ENCODE peak calls at places on chromosomes 5 and 9, in nine cellular contexts. F, T, B, D, X, V, R, J and Q are unnamed samples.

GRCh38 chr5:178201927-178202235 is 2.5 kb upstream of the HNRNPAB start:
- DNase-seq in F (no peak), T (peak), B (no peak), D (no peak), X (no peak), V (peak), R (no peak), J (no peak), Q (no peak)

GRCh38 chr5:142959683-142960308 is 189.6 kb downstream of the ARHGAP26 start:
- DNase-seq in F (no peak), T (no peak), B (no peak), D (peak), X (no peak), V (no peak), R (no peak), J (peak), Q (no peak)

GRCh38 chr9:88748566-88749238 is 213.7 kb downstream of the NXNL2 start:
- DNase-seq in F (no peak), T (no peak), B (peak), D (peak), X (no peak), V (no peak), R (no peak), J (peak), Q (peak)

GRCh38 chr5:32278403-32278802 is 34.3 kb downstream of the MTMR12 start:
- DNase-seq in F (no peak), T (no peak), B (no peak), D (peak), X (no peak), V (no peak), R (no peak), J (peak), Q (peak)

GRCh38 chr9:134827559-134827958 is 53.1 kb upstream of the FCN2 start:
- DNase-seq in F (no peak), T (no peak), B (no peak), D (no peak), X (no peak), V (no peak), R (no peak), J (no peak), Q (no peak)

GRCh38 chr5:124822647-124823046 is 76.2 kb upstream of the ZNF608 start:
- DNase-seq in F (no peak), T (no peak), B (no peak), D (no peak), X (no peak), V (no peak), R (no peak), J (no peak), Q (no peak)

GRCh38 chr5:142316051-142316450 is 8.8 kb downstream of the SPRY4 start:
- DNase-seq in F (no peak), T (no peak), B (no peak), D (peak), X (no peak), V (no peak), R (no peak), J (peak), Q (no peak)

GRCh38 chr5:78056053-78056452 is 238.4 kb downstream of the AP3B1 start:
- DNase-seq in F (no peak), T (no peak), B (no peak), D (no peak), X (no peak), V (no peak), R (no peak), J (no peak), Q (no peak)

GRCh38 chr5:83636141-83636540 is 84.5 kb downstream of the HAPLN1 start:
- DNase-seq in F (no peak), T (no peak), B (no peak), D (peak), X (no peak), V (no peak), R (no peak), J (peak), Q (peak)

GRCh38 chr5:83628360-83628759 is 92.3 kb downstream of the HAPLN1 start:
- DNase-seq in F (no peak), T (no peak), B (no peak), D (no peak), X (no peak), V (no peak), R (no peak), J (no peak), Q (peak)

GRCh38 chr5:83633285-83633684 is 87.4 kb downstream of the HAPLN1 start:
- DNase-seq in F (no peak), T (no peak), B (no peak), D (no peak), X (no peak), V (no peak), R (no peak), J (no peak), Q (no peak)

DNA sequence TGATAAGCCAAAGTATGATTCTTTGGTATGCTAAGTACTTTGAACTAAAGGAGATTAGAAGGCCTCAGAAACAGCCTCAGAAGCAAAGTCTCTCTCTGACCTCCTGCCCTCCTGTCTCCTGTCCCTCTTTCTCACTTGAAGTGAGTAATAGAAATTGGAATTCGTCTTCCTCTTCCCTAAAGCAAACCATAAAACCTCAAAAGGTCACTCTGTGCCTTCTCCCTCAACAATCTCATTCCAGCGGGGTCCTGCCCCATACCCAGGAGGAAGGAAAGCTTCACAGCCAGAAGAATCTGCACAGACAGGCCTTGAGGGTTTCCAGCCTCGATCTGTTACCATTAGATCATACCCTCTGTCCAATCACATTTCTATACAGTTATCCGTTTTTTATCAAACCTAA is 87.8 kb downstream of the HAPLN1 start:
- DNase-seq in F (no peak), T (no peak), B (no peak), D (peak), X (peak), V (no peak), R (no peak), J (peak), Q (peak)
- H2AFZ ChIP-seq in F (no peak), T (no peak), B (peak), D (no peak), X (peak), V (no peak), R (peak), J (no peak), Q (no peak)

GRCh38 chr5:54083851-54084250 is 226.5 kb downstream of the ARL15 start:
- DNase-seq in F (no peak), T (no peak), B (no peak), D (peak), X (no peak), V (no peak), R (no peak), J (no peak), Q (no peak)
- H2AFZ ChIP-seq in F (no peak), T (no peak), B (no peak), D (peak), X (no peak), V (no peak), R (no peak), J (no peak), Q (no peak)

GRCh38 chr9:78054180-78054579 is 22.6 kb upstream of the GNAQ start:
- DNase-seq in F (no peak), T (no peak), B (no peak), D (no peak), X (no peak), V (no peak), R (no peak), J (no peak), Q (no peak)
- H2AFZ ChIP-seq in F (no peak), T (no peak), B (no peak), D (no peak), X (no peak), V (no peak), R (no peak), J (no peak), Q (no peak)

GRCh38 chr5:122163151-122164069 is 34.1 kb downstream of the ZNF474 start:
- DNase-seq in F (no peak), T (no peak), B (peak), D (peak), X (no peak), V (no peak), R (no peak), J (peak), Q (peak)
- H2AFZ ChIP-seq in F (no peak), T (no peak), B (no peak), D (peak), X (no peak), V (no peak), R (peak), J (peak), Q (peak)

GRCh38 chr5:20248102-20248501 is 260.1 kb upstream of the CDH18 start:
- DNase-seq in F (no peak), T (no peak), B (no peak), D (no peak), X (no peak), V (no peak), R (no peak), J (no peak), Q (no peak)
- H2AFZ ChIP-seq in F (no peak), T (no peak), B (no peak), D (no peak), X (no peak), V (no peak), R (no peak), J (no peak), Q (no peak)

GRCh38 chr5:8923516-8923915 is 622.4 kb downstream of the SEMA5A start:
- DNase-seq in F (no peak), T (no peak), B (no peak), D (peak), X (no peak), V (no peak), R (no peak), J (no peak), Q (no peak)
- H2AFZ ChIP-seq in F (no peak), T (no peak), B (no peak), D (peak), X (no peak), V (no peak), R (peak), J (no peak), Q (no peak)

GRCh38 chr5:147290261-147290660 is 55.4 kb downstream of the STK32A start:
- DNase-seq in F (no peak), T (no peak), B (peak), D (no peak), X (no peak), V (no peak), R (peak), J (no peak), Q (no peak)

GRCh38 chr5:147286296-147286695 is 51.5 kb downstream of the STK32A start:
- DNase-seq in F (no peak), T (no peak), B (no peak), D (no peak), X (no peak), V (no peak), R (no peak), J (no peak), Q (peak)

GRCh38 chr5:147287181-147287580 is 52.4 kb downstream of the STK32A start:
- DNase-seq in F (no peak), T (no peak), B (no peak), D (no peak), X (no peak), V (no peak), R (no peak), J (no peak), Q (peak)
- H2AFZ ChIP-seq in F (no peak), T (no peak), B (no peak), D (no peak), X (no peak), V (no peak), R (no peak), J (no peak), Q (no peak)

DNA sequence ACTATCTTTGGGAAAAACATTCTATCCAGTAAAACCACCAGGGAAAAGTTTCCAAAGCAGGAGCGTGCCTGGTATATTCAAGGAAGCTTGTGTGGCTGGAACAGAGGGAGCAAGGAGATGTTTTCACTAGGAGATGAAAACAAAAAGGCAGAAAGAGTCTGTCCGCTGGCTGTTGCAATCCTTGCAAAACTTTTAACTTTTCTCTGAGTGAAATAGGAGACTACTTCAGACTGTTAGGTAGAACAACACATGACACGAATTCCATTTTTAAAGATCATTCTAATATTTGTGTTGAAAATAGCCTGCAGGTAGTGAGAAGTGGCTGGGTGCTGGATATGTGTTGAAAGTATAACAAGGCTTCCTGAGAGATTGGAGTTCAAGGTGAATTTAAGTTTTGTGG is 69.5 kb downstream of the PRR16 start:
- DNase-seq in F (no peak), T (no peak), B (no peak), D (no peak), X (no peak), V (no peak), R (no peak), J (no peak), Q (no peak)
- H2AFZ ChIP-seq in F (no peak), T (no peak), B (no peak), D (no peak), X (no peak), V (no peak), R (peak), J (no peak), Q (no peak)

GRCh38 chr5:81233080-81233634 is at the start of gene CKMT2:
- DNase-seq in F (no peak), T (peak), B (peak), D (no peak), X (no peak), V (peak), R (peak), J (peak), Q (peak)
- H2AFZ ChIP-seq in F (peak), T (no peak), B (peak), D (peak), X (no peak), V (no peak), R (peak), J (peak), Q (peak)

GRCh38 chr9:101275671-101276250 is 109.0 kb downstream of the BAAT start:
- DNase-seq in F (no peak), T (no peak), B (no peak), D (no peak), X (no peak), V (no peak), R (no peak), J (no peak), Q (no peak)
- H2AFZ ChIP-seq in F (no peak), T (no peak), B (no peak), D (no peak), X (no peak), V (no peak), R (no peak), J (no peak), Q (no peak)